ENCODE peak calls at places on chromosome 3, in four cellular contexts. R, A, C and M are unnamed samples.
A peak's percentile ranks its signal among the peaks of the same experiment; 100 is the strongest.

GRCh38 chr3:136578290-136578689 is 173.9 kb downstream of the STAG1 start:
- DNase-seq in R (no peak), A (no peak), C (no peak), M (no peak)

GRCh38 chr3:192835818-192836468 is 81.7 kb downstream of the MB21D2 start:
- DNase-seq in R (no peak), A (peak; percentile 76), C (no peak), M (no peak)

GRCh38 chr3:112042842-112043280 is 8.3 kb downstream of the TMPRSS7 start:
- DNase-seq in R (peak; percentile 99), A (no peak), C (no peak), M (no peak)

GRCh38 chr3:125004196-125004595 is 51.6 kb downstream of the HEG1 start:
- DNase-seq in R (no peak), A (no peak), C (no peak), M (no peak)

GRCh38 chr3:171306631-171307030 is 153.6 kb downstream of the TNIK start:
- DNase-seq in R (no peak), A (peak; percentile 91), C (no peak), M (no peak)

GRCh38 chr3:111666041-111666735 is 71.0 kb upstream of the ZBED2 start:
- DNase-seq in R (no peak), A (peak; percentile 28), C (no peak), M (no peak)

GRCh38 chr3:140219923-140220452 is 285.0 kb downstream of the CLSTN2 start:
- DNase-seq in R (no peak), A (no peak), C (no peak), M (no peak)

GRCh38 chr3:66000506-66000905 is 38.2 kb downstream of the MAGI1 start:
- DNase-seq in R (no peak), A (no peak), C (no peak), M (no peak)

GRCh38 chr3:43243590-43244587 is 42.5 kb upstream of the SNRK start:
- DNase-seq in R (no peak), A (peak; percentile 51), C (no peak), M (no peak)

GRCh38 chr3:59094446-59094845 is 44.6 kb upstream of the CFAP20DC start:
- DNase-seq in R (no peak), A (no peak), C (no peak), M (no peak)

GRCh38 chr3:109050591-109051167 is 67.3 kb downstream of the MORC1 start:
- DNase-seq in R (peak; percentile 27), A (peak; percentile 28), C (no peak), M (no peak)